ENCODE peak calls at places on chromosomes 6 and 20, in seven cellular contexts. K is GM13976, A is activated T-cell treated with anti-CD3 and anti-CD28 coated beads for 1 hour, P is brain microvascular endothelial cell, X is mesendoderm, B is transverse colon, T is hepatic stellate cell. O is an unnamed sample.

GRCh38 chr6:136362421-136363090 is 72.9 kb upstream of the BCLAF1 start:
- DNase-seq in K (no peak), A (no peak), P (no peak), X (no peak), B (no peak), T (no peak), O (no peak)

GRCh38 chr6:136987526-136987925 is 57.2 kb downstream of the IL20RA start:
- DNase-seq in K (no peak), A (no peak), P (no peak), X (no peak), B (no peak), T (no peak), O (no peak)

GRCh38 chr6:52271852-52272460 is 12.6 kb downstream of the MCM3 start:
- DNase-seq in K (no peak), A (no peak), P (no peak), X (no peak), B (no peak), T (no peak), O (no peak)

GRCh38 chr20:9081423-9081966 is 12.6 kb downstream of the PLCB4 start:
- DNase-seq in K (no peak), A (no peak), P (no peak), X (no peak), B (no peak), T (no peak), O (no peak)

GRCh38 chr6:168648240-168648639 is 207.3 kb downstream of the SMOC2 start:
- DNase-seq in K (no peak), A (no peak), P (no peak), X (no peak), B (no peak), T (no peak), O (no peak)

GRCh38 chr20:24780648-24781047 is 168.4 kb upstream of the CST7 start:
- DNase-seq in K (no peak), A (no peak), P (no peak), X (no peak), B (no peak), T (no peak), O (no peak)

GRCh38 chr6:153145591-153145990 is 14.5 kb upstream of the RGS17 start:
- DNase-seq in K (no peak), A (no peak), P (no peak), X (peak), B (no peak), T (no peak), O (no peak)

GRCh38 chr20:50680106-50680960 is 11.0 kb downstream of the RIPOR3 start:
- DNase-seq in K (no peak), A (no peak), P (no peak), X (no peak), B (peak), T (no peak), O (no peak)

GRCh38 chr6:34061348-34061747 is 84.5 kb downstream of the GRM4 start:
- DNase-seq in K (no peak), A (no peak), P (no peak), X (no peak), B (no peak), T (no peak), O (no peak)

GRCh38 chr6:85006362-85006761 is 242.0 kb upstream of the TBX18 start:
- DNase-seq in K (no peak), A (no peak), P (no peak), X (peak), B (no peak), T (no peak), O (no peak)

GRCh38 chr6:5981274-5982026 is 25.3 kb downstream of the NRN1 start:
- DNase-seq in K (no peak), A (no peak), P (peak), X (no peak), B (no peak), T (no peak), O (no peak)

GRCh38 chr20:31967830-31968249 is at the start of gene XKR7:
- DNase-seq in K (no peak), A (no peak), P (no peak), X (peak), B (no peak), T (no peak), O (no peak)

GRCh38 chr6:157148391-157149323 is 174.7 kb downstream of the TMEM242 start:
- DNase-seq in K (no peak), A (no peak), P (peak), X (peak), B (peak), T (peak), O (no peak)

GRCh38 chr6:150409576-150410066 is 40.8 kb downstream of the IYD start:
- DNase-seq in K (no peak), A (no peak), P (no peak), X (no peak), B (peak), T (no peak), O (no peak)

GRCh38 chr6:101541873-101542272 is 148.4 kb downstream of the GRIK2 start:
- DNase-seq in K (no peak), A (no peak), P (no peak), X (no peak), B (no peak), T (no peak), O (no peak)

GRCh38 chr6:87822011-87822410 is 120.0 kb upstream of the AKIRIN2 start:
- DNase-seq in K (no peak), A (no peak), P (peak), X (no peak), B (no peak), T (no peak), O (no peak)

O was measured in T-helper 9 cell.